ENCODE peak calls at places on chromosomes 5 and 9, in six cellular contexts. U is K562, D is IMR-90, Y is testis, B is vagina, M is ovary. E is an unnamed sample.

GRCh38 chr9:10876333-10876732 is 263.5 kb upstream of the PTPRD start:
- DNase-seq in D (no peak), B (no peak), U (no peak), M (no peak), Y (no peak), E (no peak)

GRCh38 chr5:165029471-165029870 is 1524.1 kb downstream of the MAT2B start:
- DNase-seq in D (peak; percentile 0), U (no peak), Y (peak; percentile 50), B (no peak), M (no peak), E (peak; percentile 52)

GRCh38 chr9:134605351-134605968 is 36.1 kb upstream of the COL5A1 start:
- DNase-seq in U (no peak), B (peak; percentile 72), M (no peak), D (no peak), Y (peak; percentile 1), E (no peak)

GRCh38 chr5:92801921-92802320 is 779.1 kb downstream of the NR2F1-AS1 start:
- DNase-seq in U (no peak), D (no peak), Y (no peak), M (no peak), B (no peak), E (no peak)

GRCh38 chr9:107606149-107606790 is 116.7 kb upstream of the KLF4 start:
- DNase-seq in U (no peak), Y (no peak), B (no peak), M (no peak), D (no peak), E (no peak)

GRCh38 chr5:99019812-99020697 is 91.2 kb upstream of the CHD1 start:
- DNase-seq in M (no peak), U (no peak), B (no peak), D (peak; percentile 87), Y (no peak), E (no peak)

GRCh38 chr5:76978869-76979268 is 26.0 kb downstream of the CRHBP start:
- DNase-seq in B (no peak), M (no peak), D (no peak), Y (no peak), U (no peak), E (peak; percentile 13)

GRCh38 chr5:35338169-35338476 is 107.8 kb upstream of the PRLR start:
- DNase-seq in Y (no peak), B (no peak), D (no peak), M (no peak), U (no peak), E (no peak)

GRCh38 chr9:13411827-13412226 is 132.3 kb upstream of the MPDZ start:
- DNase-seq in D (no peak), Y (peak; percentile 21), B (no peak), U (no peak), M (no peak), E (no peak)

GRCh38 chr5:137071941-137072340 is 427.2 kb downstream of the SPOCK1 start:
- DNase-seq in D (no peak), Y (no peak), B (no peak), U (no peak), M (no peak), E (no peak)

GRCh38 chr5:155023320-155023719 is 9.8 kb downstream of the KIF4B start:
- DNase-seq in D (no peak), B (no peak), U (no peak), M (no peak), Y (no peak), E (no peak)

GRCh38 chr5:155024015-155024414 is 10.5 kb downstream of the KIF4B start:
- DNase-seq in U (no peak), D (no peak), M (no peak), B (no peak), Y (no peak), E (no peak)

GRCh38 chr5:155025890-155026289 is 12.3 kb downstream of the KIF4B start:
- DNase-seq in U (no peak), M (no peak), Y (no peak), B (no peak), D (no peak), E (no peak)

GRCh38 chr5:155029240-155029639 is 15.7 kb downstream of the KIF4B start:
- DNase-seq in M (no peak), Y (no peak), B (no peak), U (no peak), D (no peak), E (no peak)

DNA sequence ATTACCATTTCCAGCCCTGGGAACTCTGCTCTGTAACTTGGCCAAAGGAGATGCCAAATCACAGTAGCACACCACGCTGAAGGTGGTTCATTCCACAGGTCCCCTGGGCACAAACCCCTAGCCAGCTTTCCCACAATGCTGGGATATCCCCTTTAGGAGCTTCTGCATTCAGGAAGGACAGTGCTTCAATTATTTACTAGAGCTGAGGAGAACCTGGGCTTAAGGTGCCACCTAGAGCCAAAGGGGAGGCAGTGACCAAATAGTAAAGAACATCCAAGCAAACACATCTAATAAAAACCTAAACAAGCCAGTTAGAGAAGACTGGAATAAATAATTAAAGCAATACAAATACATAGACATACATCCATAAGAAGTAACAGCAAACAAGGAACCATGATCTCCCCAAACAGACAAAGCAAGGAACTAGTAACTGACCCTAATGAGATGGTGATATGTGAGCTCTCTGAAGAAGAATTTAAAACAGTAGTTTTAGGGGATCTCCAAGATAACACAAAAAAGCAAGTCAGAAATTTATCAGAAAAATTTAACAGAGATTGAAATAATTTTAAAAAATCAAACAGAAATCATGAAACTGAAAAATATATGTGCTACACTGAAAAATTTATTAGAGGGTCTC is 14.6 kb downstream of the KIF4B start:
- DNase-seq in D (no peak), B (no peak), M (no peak), Y (no peak), U (no peak), E (peak; percentile 26)
- TF ChIP-seq POLR2A in D (no peak), B (no peak), M (no peak), Y (no peak), U (no peak), E (no peak)

DNA sequence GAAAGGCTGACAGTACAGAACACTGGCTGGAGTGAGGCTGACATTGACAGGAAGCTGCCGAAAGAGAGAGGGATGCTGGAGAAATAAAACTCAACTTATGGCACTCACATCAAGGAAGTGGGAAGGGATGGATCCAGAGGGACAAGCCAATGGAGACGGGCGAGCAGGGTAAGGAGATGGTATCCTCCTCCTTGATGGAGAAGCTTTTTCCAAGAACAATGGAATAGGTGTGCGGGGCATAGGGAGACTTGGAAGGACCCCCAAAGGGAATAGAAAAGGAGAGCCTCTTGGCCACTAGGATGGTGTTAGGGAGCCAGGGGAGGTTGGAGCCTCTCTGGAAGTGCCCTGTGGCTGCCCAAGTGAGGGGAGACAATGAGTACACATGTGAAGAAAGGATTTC is 58.4 kb upstream of the GRHPR start:
- DNase-seq in M (no peak), Y (no peak), U (no peak), D (no peak), B (peak; percentile 9), E (no peak)
- TF ChIP-seq POLR2A in M (no peak), Y (no peak), U (no peak), D (no peak), B (no peak), E (no peak)

GRCh38 chr5:181245427-181246275 is 1.9 kb upstream of the RACK1 start:
- DNase-seq in Y (no peak), U (no peak), M (no peak), D (no peak), B (no peak), E (no peak)

GRCh38 chr5:181243020-181243520 is 636 bp downstream of the RACK1 start:
- DNase-seq in D (no peak), M (no peak), B (no peak), Y (no peak), U (peak; percentile 34), E (no peak)

GRCh38 chr5:181248277-181248676 is 4.6 kb upstream of the RACK1 start:
- DNase-seq in Y (no peak), D (no peak), M (no peak), B (no peak), U (no peak), E (no peak)

GRCh38 chr5:181243521-181244307 is at the start of gene RACK1:
- DNase-seq in B (no peak), M (peak; percentile 89), U (peak; percentile 67), D (peak; percentile 85), Y (peak; percentile 96), E (no peak)

DNA sequence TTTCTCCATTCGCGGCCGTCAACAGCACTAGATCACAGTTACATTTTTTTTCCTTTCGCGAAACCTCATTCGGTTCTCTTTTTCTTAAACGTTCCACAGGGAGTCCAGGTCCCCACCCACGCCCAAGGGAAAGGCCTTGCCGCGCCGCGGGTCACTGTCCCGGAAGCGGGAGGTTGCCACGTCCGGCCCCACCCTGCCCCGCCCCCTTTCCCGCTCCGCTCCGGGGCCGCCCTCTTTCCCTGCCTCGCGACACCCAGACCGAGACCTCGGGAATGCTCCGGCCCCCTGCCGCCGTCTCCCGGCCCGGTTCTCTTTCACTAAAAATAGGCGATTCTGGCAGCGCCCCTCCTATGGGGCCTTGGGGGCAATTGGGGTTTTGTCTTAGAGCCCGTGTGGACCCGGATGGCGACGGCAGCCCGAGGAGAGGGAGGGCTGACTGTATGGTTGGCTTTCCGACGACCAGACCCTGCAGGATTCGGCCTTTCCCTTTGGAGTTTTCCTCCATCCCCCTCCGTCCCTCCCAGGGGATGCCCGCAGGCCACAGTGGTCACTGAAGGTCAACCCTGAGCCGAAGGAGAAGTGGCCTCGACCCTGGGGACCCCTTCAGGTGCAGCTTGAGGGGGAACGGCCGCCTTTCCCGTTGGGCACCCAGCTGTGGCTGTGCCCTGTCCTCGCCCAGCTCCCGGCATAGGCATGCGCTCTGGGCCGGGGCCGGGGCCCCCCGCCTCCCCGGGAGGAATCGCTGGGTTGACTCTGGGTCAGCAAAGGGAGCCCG is 2.8 kb upstream of the RACK1 start:
- DNase-seq in B (no peak), M (peak; percentile 92), Y (peak; percentile 91), D (peak; percentile 78), U (peak; percentile 90), E (no peak)
- TF ChIP-seq POLR2A in B (peak; percentile 45), M (peak; percentile 76), Y (peak; percentile 5), D (peak; percentile 78), U (peak; percentile 78), E (peak; percentile 52)

DNA sequence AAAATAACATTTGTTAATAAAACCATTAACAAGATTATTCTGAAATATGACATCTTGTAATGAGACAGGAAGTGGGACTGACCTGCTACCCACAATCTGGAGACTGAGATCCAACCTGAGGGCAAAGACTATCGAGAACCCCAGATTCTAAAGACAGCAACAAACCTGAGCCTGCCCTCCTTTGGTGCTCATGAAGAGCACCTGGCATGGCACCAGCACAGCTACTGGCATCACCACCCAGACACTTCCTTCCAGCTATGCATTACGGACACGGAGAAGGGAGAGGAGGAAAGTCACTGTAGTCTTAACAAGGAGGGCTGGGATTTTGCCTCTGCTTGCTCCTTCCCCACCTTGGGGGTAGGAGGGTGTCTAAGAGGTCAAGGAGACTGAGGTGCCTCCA is 105.5 kb downstream of the AUH start:
- DNase-seq in D (no peak), B (no peak), Y (no peak), U (no peak), M (no peak), E (no peak)
- TF ChIP-seq POLR2A in D (no peak), B (no peak), Y (no peak), U (no peak), M (no peak), E (no peak)

GRCh38 chr9:34611811-34612787 is at the start of gene RPP25L:
- DNase-seq in D (peak; percentile 78), B (no peak), Y (peak; percentile 92), U (peak; percentile 87), M (peak; percentile 84), E (peak; percentile 88)
- TF ChIP-seq POLR2A in D (peak; percentile 72), B (peak; percentile 82), Y (no peak), U (peak; percentile 87), M (peak; percentile 76), E (peak; percentile 78)